ENCODE peak calls at places on chromosomes 1 and 21, in five cellular contexts. One of them, this sample, is unnamed.

GRCh38 chr1:236663934-236664333 is 22.4 kb upstream of the ACTN2 start:
- DNase-seq in NCI-H1092: no peak
- DNase-seq in central memory CD8-positive, alpha-beta T cell: no peak
- DNase-seq in CD4-positive, alpha-beta T cell: no peak
- DNase-seq in activated T-helper 1 cell treated with anti-CD3 and anti-CD28 coated beads, Interleukin-12 subunit alpha, Interleukin-12 subunit beta, Interleukin-2, Interleukin-4 antibody, amounts not matched to agents 30 ng/mL and 10 ng/mL and 1 ng/mL, durations not matched to agents 14 hours and 24 hours and 36 hours: no peak
- DNase-seq in this sample: no peak

GRCh38 chr1:15797614-15798390 is 9.6 kb downstream of the UQCRHL start:
- DNase-seq in central memory CD8-positive, alpha-beta T cell: no peak
- DNase-seq in CD4-positive, alpha-beta T cell: no peak
- DNase-seq in NCI-H1092: no peak
- DNase-seq in activated T-helper 1 cell treated with anti-CD3 and anti-CD28 coated beads, Interleukin-12 subunit alpha, Interleukin-12 subunit beta, Interleukin-2, Interleukin-4 antibody, amounts not matched to agents 30 ng/mL and 10 ng/mL and 1 ng/mL, durations not matched to agents 14 hours and 24 hours and 36 hours: no peak
- DNase-seq in this sample: no peak

GRCh38 chr1:2879026-2879425 is 77.5 kb upstream of the TTC34 start:
- DNase-seq in CD4-positive, alpha-beta T cell: no peak
- DNase-seq in central memory CD8-positive, alpha-beta T cell: no peak
- DNase-seq in activated T-helper 1 cell treated with anti-CD3 and anti-CD28 coated beads, Interleukin-12 subunit alpha, Interleukin-12 subunit beta, Interleukin-2, Interleukin-4 antibody, amounts not matched to agents 30 ng/mL and 10 ng/mL and 1 ng/mL, durations not matched to agents 14 hours and 24 hours and 36 hours: no peak
- DNase-seq in NCI-H1092: no peak
- DNase-seq in this sample: no peak

GRCh38 chr1:4636644-4637380 is 17.6 kb upstream of the AJAP1 start:
- DNase-seq in NCI-H1092: no peak
- DNase-seq in CD4-positive, alpha-beta T cell: no peak
- DNase-seq in central memory CD8-positive, alpha-beta T cell: no peak
- DNase-seq in activated T-helper 1 cell treated with anti-CD3 and anti-CD28 coated beads, Interleukin-12 subunit alpha, Interleukin-12 subunit beta, Interleukin-2, Interleukin-4 antibody, amounts not matched to agents 30 ng/mL and 10 ng/mL and 1 ng/mL, durations not matched to agents 14 hours and 24 hours and 36 hours: no peak
- DNase-seq in this sample: no peak

GRCh38 chr1:203271962-203272632 is 33.2 kb upstream of the BTG2 start:
- DNase-seq in CD4-positive, alpha-beta T cell: no peak
- DNase-seq in NCI-H1092: no peak
- DNase-seq in activated T-helper 1 cell treated with anti-CD3 and anti-CD28 coated beads, Interleukin-12 subunit alpha, Interleukin-12 subunit beta, Interleukin-2, Interleukin-4 antibody, amounts not matched to agents 30 ng/mL and 10 ng/mL and 1 ng/mL, durations not matched to agents 14 hours and 24 hours and 36 hours: no peak
- DNase-seq in central memory CD8-positive, alpha-beta T cell: no peak
- DNase-seq in this sample: peak; percentile 94

GRCh38 chr1:211685823-211686222 is 10.4 kb upstream of the NEK2 start:
- DNase-seq in central memory CD8-positive, alpha-beta T cell: no peak
- DNase-seq in NCI-H1092: no peak
- DNase-seq in CD4-positive, alpha-beta T cell: no peak
- DNase-seq in activated T-helper 1 cell treated with anti-CD3 and anti-CD28 coated beads, Interleukin-12 subunit alpha, Interleukin-12 subunit beta, Interleukin-2, Interleukin-4 antibody, amounts not matched to agents 30 ng/mL and 10 ng/mL and 1 ng/mL, durations not matched to agents 14 hours and 24 hours and 36 hours: no peak
- DNase-seq in this sample: no peak

GRCh38 chr1:201648066-201648910 is 109.4 kb downstream of the NAV1 start:
- DNase-seq in NCI-H1092: peak; percentile 68
- DNase-seq in CD4-positive, alpha-beta T cell: no peak
- DNase-seq in activated T-helper 1 cell treated with anti-CD3 and anti-CD28 coated beads, Interleukin-12 subunit alpha, Interleukin-12 subunit beta, Interleukin-2, Interleukin-4 antibody, amounts not matched to agents 30 ng/mL and 10 ng/mL and 1 ng/mL, durations not matched to agents 14 hours and 24 hours and 36 hours: no peak
- DNase-seq in central memory CD8-positive, alpha-beta T cell: no peak
- DNase-seq in this sample: no peak

GRCh38 chr1:244221961-244222360 is 170.9 kb downstream of the ZBTB18 start:
- DNase-seq in central memory CD8-positive, alpha-beta T cell: no peak
- DNase-seq in activated T-helper 1 cell treated with anti-CD3 and anti-CD28 coated beads, Interleukin-12 subunit alpha, Interleukin-12 subunit beta, Interleukin-2, Interleukin-4 antibody, amounts not matched to agents 30 ng/mL and 10 ng/mL and 1 ng/mL, durations not matched to agents 14 hours and 24 hours and 36 hours: no peak
- DNase-seq in CD4-positive, alpha-beta T cell: no peak
- DNase-seq in NCI-H1092: no peak
- DNase-seq in this sample: no peak

GRCh38 chr1:7644906-7645750 is 126.0 kb upstream of the VAMP3 start:
- DNase-seq in central memory CD8-positive, alpha-beta T cell: no peak
- DNase-seq in NCI-H1092: peak; percentile 97
- DNase-seq in CD4-positive, alpha-beta T cell: no peak
- DNase-seq in activated T-helper 1 cell treated with anti-CD3 and anti-CD28 coated beads, Interleukin-12 subunit alpha, Interleukin-12 subunit beta, Interleukin-2, Interleukin-4 antibody, amounts not matched to agents 30 ng/mL and 10 ng/mL and 1 ng/mL, durations not matched to agents 14 hours and 24 hours and 36 hours: no peak
- DNase-seq in this sample: peak; percentile 86

GRCh38 chr1:206935491-206936067 is 10.7 kb downstream of the PIGR start:
- DNase-seq in central memory CD8-positive, alpha-beta T cell: no peak
- DNase-seq in CD4-positive, alpha-beta T cell: no peak
- DNase-seq in NCI-H1092: no peak
- DNase-seq in activated T-helper 1 cell treated with anti-CD3 and anti-CD28 coated beads, Interleukin-12 subunit alpha, Interleukin-12 subunit beta, Interleukin-2, Interleukin-4 antibody, amounts not matched to agents 30 ng/mL and 10 ng/mL and 1 ng/mL, durations not matched to agents 14 hours and 24 hours and 36 hours: peak; percentile 28
- DNase-seq in this sample: no peak

GRCh38 chr21:40952551-40953330 is 105.8 kb upstream of the DSCAM start:
- DNase-seq in NCI-H1092: no peak
- DNase-seq in activated T-helper 1 cell treated with anti-CD3 and anti-CD28 coated beads, Interleukin-12 subunit alpha, Interleukin-12 subunit beta, Interleukin-2, Interleukin-4 antibody, amounts not matched to agents 30 ng/mL and 10 ng/mL and 1 ng/mL, durations not matched to agents 14 hours and 24 hours and 36 hours: no peak
- DNase-seq in central memory CD8-positive, alpha-beta T cell: no peak
- DNase-seq in CD4-positive, alpha-beta T cell: no peak
- DNase-seq in this sample: no peak

GRCh38 chr1:66253330-66253921 is 280.5 kb upstream of the SGIP1 start:
- DNase-seq in CD4-positive, alpha-beta T cell: no peak
- DNase-seq in NCI-H1092: no peak
- DNase-seq in activated T-helper 1 cell treated with anti-CD3 and anti-CD28 coated beads, Interleukin-12 subunit alpha, Interleukin-12 subunit beta, Interleukin-2, Interleukin-4 antibody, amounts not matched to agents 30 ng/mL and 10 ng/mL and 1 ng/mL, durations not matched to agents 14 hours and 24 hours and 36 hours: no peak
- DNase-seq in central memory CD8-positive, alpha-beta T cell: no peak
- DNase-seq in this sample: peak; percentile 49

GRCh38 chr1:161374373-161374772 is 6.7 kb upstream of the CFAP126 start:
- DNase-seq in activated T-helper 1 cell treated with anti-CD3 and anti-CD28 coated beads, Interleukin-12 subunit alpha, Interleukin-12 subunit beta, Interleukin-2, Interleukin-4 antibody, amounts not matched to agents 30 ng/mL and 10 ng/mL and 1 ng/mL, durations not matched to agents 14 hours and 24 hours and 36 hours: no peak
- DNase-seq in NCI-H1092: no peak
- DNase-seq in central memory CD8-positive, alpha-beta T cell: no peak
- DNase-seq in CD4-positive, alpha-beta T cell: no peak
- DNase-seq in this sample: no peak

GRCh38 chr1:13593511-13594131 is 10.0 kb downstream of the PDPN start:
- DNase-seq in activated T-helper 1 cell treated with anti-CD3 and anti-CD28 coated beads, Interleukin-12 subunit alpha, Interleukin-12 subunit beta, Interleukin-2, Interleukin-4 antibody, amounts not matched to agents 30 ng/mL and 10 ng/mL and 1 ng/mL, durations not matched to agents 14 hours and 24 hours and 36 hours: no peak
- DNase-seq in NCI-H1092: no peak
- DNase-seq in central memory CD8-positive, alpha-beta T cell: no peak
- DNase-seq in CD4-positive, alpha-beta T cell: no peak
- DNase-seq in this sample: no peak

GRCh38 chr21:43361127-43361492 is 65.8 kb downstream of the SIK1 start:
- DNase-seq in CD4-positive, alpha-beta T cell: no peak
- DNase-seq in activated T-helper 1 cell treated with anti-CD3 and anti-CD28 coated beads, Interleukin-12 subunit alpha, Interleukin-12 subunit beta, Interleukin-2, Interleukin-4 antibody, amounts not matched to agents 30 ng/mL and 10 ng/mL and 1 ng/mL, durations not matched to agents 14 hours and 24 hours and 36 hours: peak; percentile 13
- DNase-seq in NCI-H1092: no peak
- DNase-seq in central memory CD8-positive, alpha-beta T cell: no peak
- DNase-seq in this sample: peak; percentile 54

GRCh38 chr1:155134858-155135415 is 715 bp upstream of the SLC50A1 start:
- DNase-seq in activated T-helper 1 cell treated with anti-CD3 and anti-CD28 coated beads, Interleukin-12 subunit alpha, Interleukin-12 subunit beta, Interleukin-2, Interleukin-4 antibody, amounts not matched to agents 30 ng/mL and 10 ng/mL and 1 ng/mL, durations not matched to agents 14 hours and 24 hours and 36 hours: peak; percentile 38
- DNase-seq in central memory CD8-positive, alpha-beta T cell: no peak
- DNase-seq in CD4-positive, alpha-beta T cell: no peak
- DNase-seq in NCI-H1092: no peak
- DNase-seq in this sample: peak; percentile 49

GRCh38 chr1:182366596-182366995 is 25.0 kb downstream of the GLUL start:
- DNase-seq in activated T-helper 1 cell treated with anti-CD3 and anti-CD28 coated beads, Interleukin-12 subunit alpha, Interleukin-12 subunit beta, Interleukin-2, Interleukin-4 antibody, amounts not matched to agents 30 ng/mL and 10 ng/mL and 1 ng/mL, durations not matched to agents 14 hours and 24 hours and 36 hours: no peak
- DNase-seq in CD4-positive, alpha-beta T cell: no peak
- DNase-seq in central memory CD8-positive, alpha-beta T cell: no peak
- DNase-seq in NCI-H1092: no peak
- DNase-seq in this sample: no peak

GRCh38 chr21:14952916-14953315 is 111.9 kb downstream of the NRIP1 start:
- DNase-seq in activated T-helper 1 cell treated with anti-CD3 and anti-CD28 coated beads, Interleukin-12 subunit alpha, Interleukin-12 subunit beta, Interleukin-2, Interleukin-4 antibody, amounts not matched to agents 30 ng/mL and 10 ng/mL and 1 ng/mL, durations not matched to agents 14 hours and 24 hours and 36 hours: no peak
- DNase-seq in central memory CD8-positive, alpha-beta T cell: no peak
- DNase-seq in NCI-H1092: no peak
- DNase-seq in CD4-positive, alpha-beta T cell: no peak
- DNase-seq in this sample: no peak

GRCh38 chr21:38258803-38259485 is 2.2 kb downstream of the KCNJ15 start:
- DNase-seq in CD4-positive, alpha-beta T cell: no peak
- DNase-seq in activated T-helper 1 cell treated with anti-CD3 and anti-CD28 coated beads, Interleukin-12 subunit alpha, Interleukin-12 subunit beta, Interleukin-2, Interleukin-4 antibody, amounts not matched to agents 30 ng/mL and 10 ng/mL and 1 ng/mL, durations not matched to agents 14 hours and 24 hours and 36 hours: no peak
- DNase-seq in central memory CD8-positive, alpha-beta T cell: no peak
- DNase-seq in NCI-H1092: no peak
- DNase-seq in this sample: no peak

GRCh38 chr1:71463144-71463543 is 382.3 kb upstream of the ZRANB2 start:
- DNase-seq in activated T-helper 1 cell treated with anti-CD3 and anti-CD28 coated beads, Interleukin-12 subunit alpha, Interleukin-12 subunit beta, Interleukin-2, Interleukin-4 antibody, amounts not matched to agents 30 ng/mL and 10 ng/mL and 1 ng/mL, durations not matched to agents 14 hours and 24 hours and 36 hours: no peak
- DNase-seq in NCI-H1092: no peak
- DNase-seq in central memory CD8-positive, alpha-beta T cell: no peak
- DNase-seq in CD4-positive, alpha-beta T cell: no peak
- DNase-seq in this sample: no peak

GRCh38 chr1:25168193-25169071 is 63.9 kb downstream of the SYF2 start:
- DNase-seq in NCI-H1092: no peak
- DNase-seq in activated T-helper 1 cell treated with anti-CD3 and anti-CD28 coated beads, Interleukin-12 subunit alpha, Interleukin-12 subunit beta, Interleukin-2, Interleukin-4 antibody, amounts not matched to agents 30 ng/mL and 10 ng/mL and 1 ng/mL, durations not matched to agents 14 hours and 24 hours and 36 hours: no peak
- DNase-seq in CD4-positive, alpha-beta T cell: no peak
- DNase-seq in central memory CD8-positive, alpha-beta T cell: no peak
- DNase-seq in this sample: no peak

GRCh38 chr1:187734427-187734826 is 905.7 kb downstream of the PLA2G4A start:
- DNase-seq in NCI-H1092: no peak
- DNase-seq in central memory CD8-positive, alpha-beta T cell: no peak
- DNase-seq in CD4-positive, alpha-beta T cell: no peak
- DNase-seq in activated T-helper 1 cell treated with anti-CD3 and anti-CD28 coated beads, Interleukin-12 subunit alpha, Interleukin-12 subunit beta, Interleukin-2, Interleukin-4 antibody, amounts not matched to agents 30 ng/mL and 10 ng/mL and 1 ng/mL, durations not matched to agents 14 hours and 24 hours and 36 hours: no peak
- DNase-seq in this sample: no peak

GRCh38 chr1:225469051-225469450 is 41.2 kb upstream of the LBR start:
- DNase-seq in CD4-positive, alpha-beta T cell: no peak
- DNase-seq in activated T-helper 1 cell treated with anti-CD3 and anti-CD28 coated beads, Interleukin-12 subunit alpha, Interleukin-12 subunit beta, Interleukin-2, Interleukin-4 antibody, amounts not matched to agents 30 ng/mL and 10 ng/mL and 1 ng/mL, durations not matched to agents 14 hours and 24 hours and 36 hours: no peak
- DNase-seq in central memory CD8-positive, alpha-beta T cell: no peak
- DNase-seq in NCI-H1092: no peak
- DNase-seq in this sample: no peak

GRCh38 chr1:117638759-117639158 is 32.9 kb downstream of the TENT5C start:
- DNase-seq in central memory CD8-positive, alpha-beta T cell: no peak
- DNase-seq in NCI-H1092: no peak
- DNase-seq in CD4-positive, alpha-beta T cell: no peak
- DNase-seq in activated T-helper 1 cell treated with anti-CD3 and anti-CD28 coated beads, Interleukin-12 subunit alpha, Interleukin-12 subunit beta, Interleukin-2, Interleukin-4 antibody, amounts not matched to agents 30 ng/mL and 10 ng/mL and 1 ng/mL, durations not matched to agents 14 hours and 24 hours and 36 hours: no peak
- DNase-seq in this sample: no peak

GRCh38 chr1:94602312-94602711 is 60.8 kb upstream of the F3 start:
- DNase-seq in CD4-positive, alpha-beta T cell: no peak
- DNase-seq in activated T-helper 1 cell treated with anti-CD3 and anti-CD28 coated beads, Interleukin-12 subunit alpha, Interleukin-12 subunit beta, Interleukin-2, Interleukin-4 antibody, amounts not matched to agents 30 ng/mL and 10 ng/mL and 1 ng/mL, durations not matched to agents 14 hours and 24 hours and 36 hours: peak; percentile 48
- DNase-seq in NCI-H1092: no peak
- DNase-seq in central memory CD8-positive, alpha-beta T cell: no peak
- DNase-seq in this sample: no peak

GRCh38 chr1:86713477-86713876 is 9.1 kb downstream of the SH3GLB1 start:
- DNase-seq in CD4-positive, alpha-beta T cell: no peak
- DNase-seq in central memory CD8-positive, alpha-beta T cell: no peak
- DNase-seq in activated T-helper 1 cell treated with anti-CD3 and anti-CD28 coated beads, Interleukin-12 subunit alpha, Interleukin-12 subunit beta, Interleukin-2, Interleukin-4 antibody, amounts not matched to agents 30 ng/mL and 10 ng/mL and 1 ng/mL, durations not matched to agents 14 hours and 24 hours and 36 hours: no peak
- DNase-seq in NCI-H1092: no peak
- DNase-seq in this sample: no peak

GRCh38 chr21:38140192-38140905 is 116.4 kb upstream of the KCNJ15 start:
- DNase-seq in central memory CD8-positive, alpha-beta T cell: no peak
- DNase-seq in CD4-positive, alpha-beta T cell: no peak
- DNase-seq in NCI-H1092: peak; percentile 88
- DNase-seq in activated T-helper 1 cell treated with anti-CD3 and anti-CD28 coated beads, Interleukin-12 subunit alpha, Interleukin-12 subunit beta, Interleukin-2, Interleukin-4 antibody, amounts not matched to agents 30 ng/mL and 10 ng/mL and 1 ng/mL, durations not matched to agents 14 hours and 24 hours and 36 hours: no peak
- DNase-seq in this sample: peak; percentile 59

GRCh38 chr1:15406911-15407559 is 2.7 kb upstream of the EFHD2 start:
- DNase-seq in central memory CD8-positive, alpha-beta T cell: no peak
- DNase-seq in CD4-positive, alpha-beta T cell: no peak
- DNase-seq in activated T-helper 1 cell treated with anti-CD3 and anti-CD28 coated beads, Interleukin-12 subunit alpha, Interleukin-12 subunit beta, Interleukin-2, Interleukin-4 antibody, amounts not matched to agents 30 ng/mL and 10 ng/mL and 1 ng/mL, durations not matched to agents 14 hours and 24 hours and 36 hours: no peak
- DNase-seq in NCI-H1092: no peak
- DNase-seq in this sample: no peak

GRCh38 chr1:55476445-55477015 is 261.4 kb upstream of the USP24 start:
- DNase-seq in central memory CD8-positive, alpha-beta T cell: no peak
- DNase-seq in NCI-H1092: no peak
- DNase-seq in activated T-helper 1 cell treated with anti-CD3 and anti-CD28 coated beads, Interleukin-12 subunit alpha, Interleukin-12 subunit beta, Interleukin-2, Interleukin-4 antibody, amounts not matched to agents 30 ng/mL and 10 ng/mL and 1 ng/mL, durations not matched to agents 14 hours and 24 hours and 36 hours: no peak
- DNase-seq in CD4-positive, alpha-beta T cell: no peak
- DNase-seq in this sample: no peak

GRCh38 chr1:153939476-153939875 is 7.0 kb downstream of the DENND4B start:
- DNase-seq in NCI-H1092: no peak
- DNase-seq in activated T-helper 1 cell treated with anti-CD3 and anti-CD28 coated beads, Interleukin-12 subunit alpha, Interleukin-12 subunit beta, Interleukin-2, Interleukin-4 antibody, amounts not matched to agents 30 ng/mL and 10 ng/mL and 1 ng/mL, durations not matched to agents 14 hours and 24 hours and 36 hours: no peak
- DNase-seq in CD4-positive, alpha-beta T cell: no peak
- DNase-seq in central memory CD8-positive, alpha-beta T cell: no peak
- DNase-seq in this sample: no peak

GRCh38 chr1:60634106-60634505 is 448.3 kb upstream of the NFIA start:
- DNase-seq in central memory CD8-positive, alpha-beta T cell: no peak
- DNase-seq in NCI-H1092: no peak
- DNase-seq in CD4-positive, alpha-beta T cell: no peak
- DNase-seq in activated T-helper 1 cell treated with anti-CD3 and anti-CD28 coated beads, Interleukin-12 subunit alpha, Interleukin-12 subunit beta, Interleukin-2, Interleukin-4 antibody, amounts not matched to agents 30 ng/mL and 10 ng/mL and 1 ng/mL, durations not matched to agents 14 hours and 24 hours and 36 hours: no peak
- DNase-seq in this sample: no peak

GRCh38 chr21:29033301-29033700 is 8.8 kb downstream of the USP16 start:
- DNase-seq in NCI-H1092: no peak
- DNase-seq in central memory CD8-positive, alpha-beta T cell: no peak
- DNase-seq in activated T-helper 1 cell treated with anti-CD3 and anti-CD28 coated beads, Interleukin-12 subunit alpha, Interleukin-12 subunit beta, Interleukin-2, Interleukin-4 antibody, amounts not matched to agents 30 ng/mL and 10 ng/mL and 1 ng/mL, durations not matched to agents 14 hours and 24 hours and 36 hours: no peak
- DNase-seq in CD4-positive, alpha-beta T cell: no peak
- DNase-seq in this sample: no peak

GRCh38 chr1:151143057-151143435 is 3.4 kb downstream of the SEMA6C start:
- DNase-seq in activated T-helper 1 cell treated with anti-CD3 and anti-CD28 coated beads, Interleukin-12 subunit alpha, Interleukin-12 subunit beta, Interleukin-2, Interleukin-4 antibody, amounts not matched to agents 30 ng/mL and 10 ng/mL and 1 ng/mL, durations not matched to agents 14 hours and 24 hours and 36 hours: no peak
- DNase-seq in NCI-H1092: no peak
- DNase-seq in central memory CD8-positive, alpha-beta T cell: no peak
- DNase-seq in CD4-positive, alpha-beta T cell: no peak
- DNase-seq in this sample: no peak

GRCh38 chr1:238833919-238834318 is 552.4 kb upstream of the CHRM3 start:
- DNase-seq in NCI-H1092: no peak
- DNase-seq in central memory CD8-positive, alpha-beta T cell: no peak
- DNase-seq in CD4-positive, alpha-beta T cell: no peak
- DNase-seq in activated T-helper 1 cell treated with anti-CD3 and anti-CD28 coated beads, Interleukin-12 subunit alpha, Interleukin-12 subunit beta, Interleukin-2, Interleukin-4 antibody, amounts not matched to agents 30 ng/mL and 10 ng/mL and 1 ng/mL, durations not matched to agents 14 hours and 24 hours and 36 hours: no peak
- DNase-seq in this sample: no peak

GRCh38 chr1:24027838-24028468 is 47.8 kb upstream of the SRSF10 start:
- DNase-seq in activated T-helper 1 cell treated with anti-CD3 and anti-CD28 coated beads, Interleukin-12 subunit alpha, Interleukin-12 subunit beta, Interleukin-2, Interleukin-4 antibody, amounts not matched to agents 30 ng/mL and 10 ng/mL and 1 ng/mL, durations not matched to agents 14 hours and 24 hours and 36 hours: no peak
- DNase-seq in NCI-H1092: no peak
- DNase-seq in CD4-positive, alpha-beta T cell: no peak
- DNase-seq in central memory CD8-positive, alpha-beta T cell: no peak
- DNase-seq in this sample: peak; percentile 28